ENCODE peak calls at places on chromosomes 7 and 10, in eight cellular contexts. One of them, this sample, is unnamed.

GRCh38 chr7:148921189-148921588 is 37.1 kb upstream of the EZH2 start:
- DNase-seq in choroid plexus epithelial cell: no peak
- DNase-seq in heart right ventricle: no peak
- DNase-seq in cardiac fibroblast: no peak
- DNase-seq in caudate nucleus: no peak
- DNase-seq in T-helper 1 cell: no peak
- DNase-seq in activated naive CD4-positive, alpha-beta T cell treated with anti-CD3 and anti-CD28 coated beads, Interleukin-2, amount 10 ng/mL, durations not matched to agents 7 days and 5 days: no peak
- DNase-seq in fibroblast of the aortic adventitia: no peak
- DNase-seq in this sample: no peak

GRCh38 chr7:108158766-108159165 is 28.6 kb upstream of the LAMB4 start:
- DNase-seq in choroid plexus epithelial cell: no peak
- DNase-seq in heart right ventricle: no peak
- DNase-seq in cardiac fibroblast: peak; percentile 30
- DNase-seq in caudate nucleus: no peak
- DNase-seq in T-helper 1 cell: no peak
- DNase-seq in activated naive CD4-positive, alpha-beta T cell treated with anti-CD3 and anti-CD28 coated beads, Interleukin-2, amount 10 ng/mL, durations not matched to agents 7 days and 5 days: no peak
- DNase-seq in fibroblast of the aortic adventitia: peak; percentile 28
- DNase-seq in this sample: no peak

GRCh38 chr10:112126901-112127300 is 56.7 kb downstream of the GPAM start:
- DNase-seq in choroid plexus epithelial cell: no peak
- DNase-seq in heart right ventricle: no peak
- DNase-seq in cardiac fibroblast: no peak
- DNase-seq in caudate nucleus: no peak
- DNase-seq in T-helper 1 cell: no peak
- DNase-seq in activated naive CD4-positive, alpha-beta T cell treated with anti-CD3 and anti-CD28 coated beads, Interleukin-2, amount 10 ng/mL, durations not matched to agents 7 days and 5 days: no peak
- DNase-seq in fibroblast of the aortic adventitia: no peak
- DNase-seq in this sample: no peak

GRCh38 chr10:100470367-100470766 is 7.6 kb downstream of the WNT8B start:
- DNase-seq in choroid plexus epithelial cell: no peak
- DNase-seq in heart right ventricle: no peak
- DNase-seq in cardiac fibroblast: peak; percentile 22
- DNase-seq in caudate nucleus: no peak
- DNase-seq in T-helper 1 cell: no peak
- DNase-seq in activated naive CD4-positive, alpha-beta T cell treated with anti-CD3 and anti-CD28 coated beads, Interleukin-2, amount 10 ng/mL, durations not matched to agents 7 days and 5 days: no peak
- DNase-seq in fibroblast of the aortic adventitia: peak; percentile 15
- DNase-seq in this sample: peak; percentile 66

GRCh38 chr7:50552921-50553320 is 12.3 kb downstream of the DDC start:
- DNase-seq in choroid plexus epithelial cell: peak; percentile 77
- DNase-seq in heart right ventricle: peak; percentile 17
- DNase-seq in cardiac fibroblast: peak; percentile 72
- DNase-seq in caudate nucleus: no peak
- DNase-seq in T-helper 1 cell: no peak
- DNase-seq in activated naive CD4-positive, alpha-beta T cell treated with anti-CD3 and anti-CD28 coated beads, Interleukin-2, amount 10 ng/mL, durations not matched to agents 7 days and 5 days: peak; percentile 36
- DNase-seq in fibroblast of the aortic adventitia: peak; percentile 69
- DNase-seq in this sample: peak; percentile 77

GRCh38 chr7:153550173-153550572 is 502.0 kb upstream of the DPP6 start:
- DNase-seq in choroid plexus epithelial cell: no peak
- DNase-seq in heart right ventricle: no peak
- DNase-seq in cardiac fibroblast: no peak
- DNase-seq in caudate nucleus: no peak
- DNase-seq in T-helper 1 cell: no peak
- DNase-seq in activated naive CD4-positive, alpha-beta T cell treated with anti-CD3 and anti-CD28 coated beads, Interleukin-2, amount 10 ng/mL, durations not matched to agents 7 days and 5 days: no peak
- DNase-seq in fibroblast of the aortic adventitia: no peak
- DNase-seq in this sample: no peak

GRCh38 chr10:125848857-125849256 is 25.5 kb downstream of the BCCIP start:
- DNase-seq in choroid plexus epithelial cell: no peak
- DNase-seq in heart right ventricle: no peak
- DNase-seq in cardiac fibroblast: no peak
- DNase-seq in caudate nucleus: no peak
- DNase-seq in T-helper 1 cell: no peak
- DNase-seq in activated naive CD4-positive, alpha-beta T cell treated with anti-CD3 and anti-CD28 coated beads, Interleukin-2, amount 10 ng/mL, durations not matched to agents 7 days and 5 days: no peak
- DNase-seq in fibroblast of the aortic adventitia: no peak
- DNase-seq in this sample: no peak

GRCh38 chr7:99469381-99470065 is 3.2 kb upstream of the ZNF789 start:
- DNase-seq in choroid plexus epithelial cell: peak; percentile 17
- DNase-seq in heart right ventricle: no peak
- DNase-seq in cardiac fibroblast: no peak
- DNase-seq in caudate nucleus: no peak
- DNase-seq in T-helper 1 cell: no peak
- DNase-seq in activated naive CD4-positive, alpha-beta T cell treated with anti-CD3 and anti-CD28 coated beads, Interleukin-2, amount 10 ng/mL, durations not matched to agents 7 days and 5 days: no peak
- DNase-seq in fibroblast of the aortic adventitia: peak; percentile 18
- DNase-seq in this sample: no peak

GRCh38 chr10:84493951-84494848 is 165.8 kb downstream of the CCSER2 start:
- DNase-seq in choroid plexus epithelial cell: peak; percentile 24
- DNase-seq in heart right ventricle: no peak
- DNase-seq in cardiac fibroblast: peak; percentile 33
- DNase-seq in caudate nucleus: no peak
- DNase-seq in T-helper 1 cell: no peak
- DNase-seq in activated naive CD4-positive, alpha-beta T cell treated with anti-CD3 and anti-CD28 coated beads, Interleukin-2, amount 10 ng/mL, durations not matched to agents 7 days and 5 days: no peak
- DNase-seq in fibroblast of the aortic adventitia: peak; percentile 47
- DNase-seq in this sample: peak; percentile 73

GRCh38 chr10:95998274-95998673 is 45.1 kb upstream of the CCNJ start:
- DNase-seq in choroid plexus epithelial cell: no peak
- DNase-seq in heart right ventricle: no peak
- DNase-seq in cardiac fibroblast: no peak
- DNase-seq in caudate nucleus: no peak
- DNase-seq in T-helper 1 cell: no peak
- DNase-seq in activated naive CD4-positive, alpha-beta T cell treated with anti-CD3 and anti-CD28 coated beads, Interleukin-2, amount 10 ng/mL, durations not matched to agents 7 days and 5 days: no peak
- DNase-seq in fibroblast of the aortic adventitia: no peak
- DNase-seq in this sample: no peak

GRCh38 chr10:87750001-87750651 is 67.9 kb downstream of the ATAD1 start:
- DNase-seq in choroid plexus epithelial cell: peak; percentile 22
- DNase-seq in heart right ventricle: no peak
- DNase-seq in cardiac fibroblast: peak; percentile 49
- DNase-seq in caudate nucleus: no peak
- DNase-seq in T-helper 1 cell: no peak
- DNase-seq in activated naive CD4-positive, alpha-beta T cell treated with anti-CD3 and anti-CD28 coated beads, Interleukin-2, amount 10 ng/mL, durations not matched to agents 7 days and 5 days: no peak
- DNase-seq in fibroblast of the aortic adventitia: peak; percentile 88
- DNase-seq in this sample: peak; percentile 96